ENCODE peak calls at places on chromosomes 16 and 17, in four cellular contexts. B, H, U and Y are unnamed samples.

GRCh38 chr17:60149691-60150582 is at the start of gene CA4:
- DNase-seq in U (peak; percentile 75), H (no peak), B (no peak), Y (no peak)

GRCh38 chr17:2602597-2603017 is 9.2 kb downstream of the PAFAH1B1 start:
- DNase-seq in U (no peak), H (no peak), B (peak; percentile 43), Y (no peak)

GRCh38 chr16:89687092-89687940 is 827 bp downstream of the CDK10 start:
- DNase-seq in U (no peak), B (peak; percentile 49), H (peak; percentile 73), Y (no peak)

GRCh38 chr16:48014349-48015135 is 141.3 kb downstream of the ABCC12 start:
- DNase-seq in H (no peak), B (peak; percentile 70), U (peak; percentile 33), Y (no peak)

GRCh38 chr17:32222621-32223020 is 43.0 kb upstream of the RHBDL3 start:
- DNase-seq in B (peak; percentile 21), H (no peak), U (no peak), Y (no peak)

GRCh38 chr17:9979463-9979995 is 74.5 kb upstream of the RCVRN start:
- DNase-seq in B (peak; percentile 19), U (no peak), H (no peak), Y (no peak)

GRCh38 chr16:59510008-59510424 is 775.9 kb upstream of the GOT2 start:
- DNase-seq in B (no peak), U (no peak), H (no peak), Y (no peak)

GRCh38 chr17:57667461-57667923 is 77.6 kb downstream of the CCDC182 start:
- DNase-seq in H (no peak), U (peak; percentile 17), B (no peak), Y (no peak)

GRCh38 chr17:78995761-78996451 is 13.7 kb downstream of the CANT1 start:
- DNase-seq in U (no peak), B (no peak), H (no peak), Y (peak; percentile 20)

GRCh38 chr17:33482636-33483035 is 189.5 kb upstream of the ASIC2 start:
- DNase-seq in B (no peak), H (no peak), U (no peak), Y (no peak)

GRCh38 chr17:7557825-7558543 is 566 bp upstream of the TNFSF13 start:
- DNase-seq in B (peak; percentile 82), U (peak; percentile 93), H (peak; percentile 33), Y (no peak)

GRCh38 chr16:79194291-79194690 is 406.2 kb downstream of the MAF start:
- DNase-seq in H (no peak), U (no peak), B (no peak), Y (no peak)

GRCh38 chr16:85481206-85481605 is 131.9 kb upstream of the GSE1 start:
- DNase-seq in H (no peak), U (no peak), B (no peak), Y (no peak)

GRCh38 chr17:39194089-39194984 is 3.1 kb downstream of the CACNB1 start:
- DNase-seq in H (no peak), U (peak; percentile 93), B (peak; percentile 68), Y (no peak)

GRCh38 chr16:85947511-85948509 is 48.8 kb downstream of the IRF8 start:
- DNase-seq in B (no peak), H (peak; percentile 36), U (no peak), Y (no peak)

GRCh38 chr16:17275076-17275732 is 195.6 kb downstream of the XYLT1 start:
- DNase-seq in H (no peak), U (no peak), B (no peak), Y (no peak)

GRCh38 chr16:84295203-84295850 is 649 bp downstream of the WFDC1 start:
- DNase-seq in U (no peak), H (no peak), B (no peak), Y (no peak)

GRCh38 chr16:57258226-57258909 is 13.3 kb downstream of the ARL2BP start:
- DNase-seq in H (no peak), U (no peak), B (no peak), Y (peak; percentile 16)

GRCh38 chr17:17343896-17344506 is 40.8 kb downstream of the NT5M start:
- DNase-seq in U (peak; percentile 28), B (no peak), H (no peak), Y (peak; percentile 8)

GRCh38 chr16:63311313-63311712 is 1275.1 kb upstream of the CDH8 start:
- DNase-seq in B (no peak), U (no peak), H (no peak), Y (no peak)

GRCh38 chr17:3910420-3911270 is 5.6 kb downstream of the P2RX1 start:
- DNase-seq in H (no peak), U (no peak), B (no peak), Y (no peak)

GRCh38 chr16:57143125-57143965 is 42.5 kb downstream of the PSME3IP1 start:
- DNase-seq in B (no peak), U (no peak), H (no peak), Y (no peak)

GRCh38 chr17:61488878-61489718 is 36.9 kb downstream of the TBX4 start:
- DNase-seq in H (no peak), U (no peak), B (no peak), Y (no peak)

GRCh38 chr17:12227547-12227946 is 206.9 kb downstream of the MAP2K4 start:
- DNase-seq in H (no peak), U (no peak), B (no peak), Y (no peak)

GRCh38 chr17:33436321-33436720 is 143.2 kb upstream of the ASIC2 start:
- DNase-seq in U (no peak), B (peak; percentile 24), H (no peak), Y (no peak)

GRCh38 chr17:7631398-7632380 is 1.8 kb downstream of the SHBG start:
- DNase-seq in U (no peak), H (no peak), B (no peak), Y (no peak)

GRCh38 chr17:27845264-27846041 is 45.1 kb upstream of the NOS2 start:
- DNase-seq in H (no peak), U (no peak), B (no peak), Y (no peak)

GRCh38 chr16:20683812-20684211 is 13.7 kb downstream of the ACSM1 start:
- DNase-seq in H (no peak), B (no peak), U (no peak), Y (no peak)

GRCh38 chr17:26818736-26819135 is 475.2 kb upstream of the WSB1 start:
- DNase-seq in H (no peak), U (no peak), B (peak; percentile 13), Y (no peak)

GRCh38 chr17:29197516-29198272 is 17.5 kb upstream of the MYO18A start:
- DNase-seq in U (no peak), B (no peak), H (no peak), Y (no peak)

GRCh38 chr17:311119-311848 is 41.3 kb downstream of the RPH3AL start:
- DNase-seq in H (no peak), B (no peak), U (no peak), Y (no peak)

GRCh38 chr16:74724820-74725549 is 24.3 kb upstream of the MLKL start:
- DNase-seq in U (peak; percentile 45), B (peak; percentile 64), H (no peak), Y (no peak)

GRCh38 chr17:7940743-7941142 is 8.7 kb downstream of the CNTROB start:
- DNase-seq in B (no peak), U (no peak), H (no peak), Y (no peak)

GRCh38 chr17:45108595-45109521 is 23.5 kb downstream of the PLCD3 start:
- DNase-seq in H (no peak), U (no peak), B (no peak), Y (no peak)

GRCh38 chr17:4950075-4950756 is 703 bp upstream of the ENO3 start:
- DNase-seq in B (no peak), U (peak; percentile 78), H (peak; percentile 51), Y (no peak)

GRCh38 chr17:72693956-72694355 is 398.5 kb downstream of the SLC39A11 start:
- DNase-seq in B (no peak), H (no peak), U (no peak), Y (no peak)

GRCh38 chr17:72699566-72699965 is 392.9 kb downstream of the SLC39A11 start:
- DNase-seq in B (peak; percentile 66), U (no peak), H (no peak), Y (no peak)

GRCh38 chr17:72697602-72698146 is 394.8 kb downstream of the SLC39A11 start:
- DNase-seq in B (no peak), H (no peak), U (no peak), Y (no peak)

GRCh38 chr17:72693147-72693878 is 399.2 kb downstream of the SLC39A11 start:
- DNase-seq in U (no peak), B (no peak), H (no peak), Y (no peak)

GRCh38 chr17:72696156-72696555 is 396.3 kb downstream of the SLC39A11 start:
- DNase-seq in H (no peak), B (no peak), U (no peak), Y (no peak)
- TF ChIP-seq CTCF in H (no peak), B (no peak), U (no peak), Y (no peak)

GRCh38 chr17:15087946-15088345 is 177.2 kb downstream of the PMP22 start:
- DNase-seq in H (no peak), B (no peak), U (no peak), Y (no peak)

GRCh38 chr17:15092762-15093161 is 172.4 kb downstream of the PMP22 start:
- DNase-seq in U (no peak), H (no peak), B (peak; percentile 25), Y (no peak)

GRCh38 chr17:15090533-15090932 is 174.6 kb downstream of the PMP22 start:
- DNase-seq in H (no peak), B (no peak), U (no peak), Y (no peak)

GRCh38 chr17:15092261-15092660 is 172.9 kb downstream of the PMP22 start:
- DNase-seq in H (no peak), B (no peak), U (no peak), Y (no peak)

GRCh38 chr17:15091825-15092224 is 173.3 kb downstream of the PMP22 start:
- DNase-seq in B (no peak), H (peak; percentile 8), U (no peak), Y (no peak)
- TF ChIP-seq CTCF in B (no peak), H (peak; percentile 69), U (peak; percentile 60), Y (no peak)

GRCh38 chr16:71648162-71648561 is 22.2 kb downstream of the MARVELD3 start:
- DNase-seq in B (no peak), H (no peak), U (no peak), Y (no peak)

GRCh38 chr16:71648921-71649320 is 22.9 kb downstream of the MARVELD3 start:
- DNase-seq in U (no peak), B (peak; percentile 18), H (peak; percentile 5), Y (no peak)

GRCh38 chr16:71647391-71647790 is 21.4 kb downstream of the MARVELD3 start:
- DNase-seq in B (no peak), U (no peak), H (no peak), Y (no peak)

GRCh38 chr16:71645450-71645849 is 19.5 kb downstream of the MARVELD3 start:
- DNase-seq in U (no peak), H (peak; percentile 52), B (peak; percentile 46), Y (no peak)
- TF ChIP-seq CTCF in U (peak; percentile 73), H (peak; percentile 82), B (peak; percentile 46), Y (no peak)

DNA sequence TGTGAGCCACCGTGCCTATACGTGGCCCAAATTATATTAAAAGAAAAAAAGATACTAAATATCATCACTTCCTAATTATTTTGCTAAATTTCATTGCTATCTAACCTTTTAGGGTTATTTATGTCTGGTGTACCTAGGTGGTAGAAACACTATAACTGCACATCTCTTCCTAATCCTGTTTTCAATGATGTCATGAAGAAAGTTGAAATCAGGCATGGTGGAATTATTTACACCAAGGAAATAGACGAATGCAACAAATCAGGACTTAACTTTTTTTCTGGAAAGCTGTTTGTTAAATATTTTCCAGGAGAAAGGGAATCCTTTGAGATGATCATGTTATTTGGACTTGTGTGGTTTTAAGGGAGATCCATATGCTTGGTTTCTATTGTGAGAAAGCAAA is 39.2 kb upstream of the SKAP1 start:
- DNase-seq in U (no peak), H (no peak), B (no peak), Y (no peak)
- TF ChIP-seq CTCF in U (no peak), H (no peak), B (no peak), Y (no peak)